ENCODE peak calls at places on chromosomes 5 and 9, in four cellular contexts. Q is mammary epithelial cell, X is psoas muscle, J is omental fat pad. M is an unnamed sample.

GRCh38 chr5:17118631-17119030 is 98.8 kb upstream of the BASP1 start:
- DNase-seq in Q (peak), X (no peak), J (no peak), M (no peak)

GRCh38 chr5:127802477-127802865 is 99.3 kb downstream of the CCDC192 start:
- DNase-seq in Q (no peak), X (no peak), J (no peak), M (no peak)

GRCh38 chr9:133608382-133608781 is 807 bp downstream of the FAM163B start:
- DNase-seq in Q (no peak), X (no peak), J (no peak), M (no peak)

GRCh38 chr5:161256957-161257356 is 289.6 kb downstream of the GABRB2 start:
- DNase-seq in Q (no peak), X (no peak), J (no peak), M (no peak)

GRCh38 chr9:88993327-88993726 is 2.1 kb downstream of the S1PR3 start:
- DNase-seq in Q (no peak), X (no peak), J (no peak), M (no peak)

GRCh38 chr5:41256400-41256799 is 43.1 kb upstream of the C6 start:
- DNase-seq in Q (peak), X (no peak), J (no peak), M (no peak)

GRCh38 chr5:149708981-149709594 is 21.0 kb upstream of the PPARGC1B start:
- DNase-seq in Q (no peak), X (no peak), J (no peak), M (no peak)

GRCh38 chr9:14214693-14215092 is 99.2 kb downstream of the NFIB start:
- DNase-seq in Q (no peak), X (no peak), J (no peak), M (no peak)

GRCh38 chr9:96875460-96876142 is 21.3 kb upstream of the ZNF782 start:
- DNase-seq in Q (peak), X (peak), J (no peak), M (peak)

GRCh38 chr5:41793156-41793770 is 77.0 kb downstream of the OXCT1 start:
- DNase-seq in Q (peak), X (no peak), J (no peak), M (no peak)

GRCh38 chr5:133581918-133582317 is 30.4 kb downstream of the FSTL4 start:
- DNase-seq in Q (peak), X (no peak), J (no peak), M (no peak)

GRCh38 chr9:87285183-87285582 is 212.5 kb upstream of the DAPK1 start:
- DNase-seq in Q (no peak), X (no peak), J (no peak), M (no peak)

GRCh38 chr5:150065346-150065745 is 21.0 kb downstream of the CSF1R start:
- DNase-seq in Q (no peak), X (peak), J (no peak), M (no peak)

GRCh38 chr9:38066907-38067610 is 2.0 kb downstream of the SHB start:
- DNase-seq in Q (peak), X (peak), J (no peak), M (no peak)

GRCh38 chr5:14807471-14807870 is 64.1 kb downstream of the ANKH start:
- DNase-seq in Q (no peak), X (no peak), J (no peak), M (no peak)

GRCh38 chr9:16143947-16144890 is 591.4 kb downstream of the CCDC171 start:
- DNase-seq in Q (peak), X (no peak), J (no peak), M (no peak)

DNA sequence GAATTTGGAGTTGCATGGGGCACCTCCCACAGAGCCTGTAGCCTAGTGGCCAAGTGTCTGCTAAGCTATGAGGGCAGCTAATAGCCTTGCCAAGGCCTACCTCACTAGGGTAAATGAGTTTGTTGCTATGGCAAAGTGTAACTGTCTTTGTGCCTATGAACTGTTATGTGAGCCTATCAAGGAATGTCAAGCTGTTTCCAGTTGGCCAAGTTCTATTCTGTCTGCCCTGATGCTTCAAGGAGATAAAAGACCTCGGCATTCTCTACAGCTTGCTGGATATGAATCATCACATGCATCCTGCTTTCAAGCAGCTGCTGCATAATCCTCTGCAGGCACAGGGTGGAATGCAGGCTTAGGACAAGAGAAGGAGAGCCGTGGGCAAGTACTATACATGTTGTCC is 69.8 kb upstream of the CCDC112 start:
- DNase-seq in Q (peak), X (peak), J (no peak), M (no peak)
- TF ChIP-seq CTCF in Q (no peak), X (peak), J (no peak), M (no peak)

GRCh38 chr5:38404236-38404635 is 145.9 kb downstream of the EGFLAM start:
- DNase-seq in Q (no peak), X (no peak), J (no peak), M (no peak)

GRCh38 chr5:38408446-38409175 is 147.8 kb downstream of the LIFR start:
- DNase-seq in Q (no peak), X (no peak), J (no peak), M (no peak)

GRCh38 chr5:38403407-38403806 is 145.0 kb downstream of the EGFLAM start:
- DNase-seq in Q (peak), X (no peak), J (no peak), M (no peak)

GRCh38 chr5:38401145-38401544 is 142.8 kb downstream of the EGFLAM start:
- DNase-seq in Q (no peak), X (no peak), J (no peak), M (no peak)

GRCh38 chr5:38404667-38405276 is 146.4 kb downstream of the EGFLAM start:
- DNase-seq in Q (peak), X (no peak), J (no peak), M (no peak)
- TF ChIP-seq CTCF in Q (peak), X (no peak), J (no peak), M (peak)

DNA sequence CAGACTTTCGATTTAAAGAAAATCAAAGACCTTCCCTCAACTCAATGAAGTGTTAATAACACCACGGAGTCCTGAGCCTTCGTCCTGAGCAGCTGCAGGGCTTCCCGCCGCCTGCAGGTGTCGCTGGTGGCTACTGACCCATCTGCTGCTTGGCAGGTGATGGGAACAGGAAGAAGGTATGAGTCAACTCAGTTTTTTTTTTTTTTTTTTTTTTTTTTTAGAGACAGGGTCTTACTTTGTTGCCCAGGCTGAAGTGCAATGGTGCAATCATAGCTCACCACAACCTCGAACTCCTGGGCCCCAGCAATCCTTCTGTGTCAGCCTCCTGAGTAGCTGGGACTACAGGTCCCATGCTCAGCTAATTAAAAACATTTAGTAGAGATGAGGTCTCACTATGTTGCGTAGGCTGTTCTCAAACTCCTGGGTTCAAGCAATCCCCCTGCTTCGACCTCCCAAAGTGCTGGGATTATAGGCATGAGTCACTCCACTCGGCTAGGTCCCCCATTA is 185.7 kb upstream of the IL12B start:
- DNase-seq in Q (peak), X (peak), J (peak), M (peak)
- TF ChIP-seq CTCF in Q (peak), X (peak), J (no peak), M (peak)

GRCh38 chr5:57828221-57828620 is 345.6 kb upstream of the ACTBL2 start:
- DNase-seq in Q (no peak), X (no peak), J (no peak), M (no peak)
- TF ChIP-seq CTCF in Q (no peak), X (no peak), J (no peak), M (no peak)

DNA sequence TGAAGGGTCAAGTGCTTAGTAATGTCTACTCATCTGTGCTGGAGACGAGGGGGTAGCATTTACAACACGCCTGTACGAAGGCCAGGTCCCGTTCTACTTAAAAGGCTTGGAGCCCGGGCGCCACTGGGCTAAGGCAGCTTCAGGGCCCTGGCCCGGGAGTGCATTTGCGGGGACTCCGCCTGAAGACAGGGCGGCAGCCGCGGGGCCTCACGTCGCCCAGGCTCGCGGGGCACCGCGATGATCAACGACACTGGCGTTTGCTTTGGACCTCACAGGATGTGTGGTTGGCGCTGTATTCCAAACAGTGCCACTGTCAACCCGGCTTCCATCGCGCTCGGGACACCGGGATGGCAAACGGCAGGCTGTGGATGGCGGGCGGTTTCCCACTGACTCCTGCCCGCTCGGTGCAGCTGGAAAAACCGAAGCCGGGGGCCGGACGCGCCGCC is 1.1 kb upstream of the TENT4A start:
- DNase-seq in Q (peak), X (peak), J (no peak), M (peak)
- TF ChIP-seq CTCF in Q (peak), X (no peak), J (no peak), M (peak)

GRCh38 chr9:91727316-91727861 is 222.6 kb downstream of the ROR2 start:
- DNase-seq in Q (peak), X (no peak), J (no peak), M (no peak)
- TF ChIP-seq CTCF in Q (peak), X (peak), J (no peak), M (peak)

DNA sequence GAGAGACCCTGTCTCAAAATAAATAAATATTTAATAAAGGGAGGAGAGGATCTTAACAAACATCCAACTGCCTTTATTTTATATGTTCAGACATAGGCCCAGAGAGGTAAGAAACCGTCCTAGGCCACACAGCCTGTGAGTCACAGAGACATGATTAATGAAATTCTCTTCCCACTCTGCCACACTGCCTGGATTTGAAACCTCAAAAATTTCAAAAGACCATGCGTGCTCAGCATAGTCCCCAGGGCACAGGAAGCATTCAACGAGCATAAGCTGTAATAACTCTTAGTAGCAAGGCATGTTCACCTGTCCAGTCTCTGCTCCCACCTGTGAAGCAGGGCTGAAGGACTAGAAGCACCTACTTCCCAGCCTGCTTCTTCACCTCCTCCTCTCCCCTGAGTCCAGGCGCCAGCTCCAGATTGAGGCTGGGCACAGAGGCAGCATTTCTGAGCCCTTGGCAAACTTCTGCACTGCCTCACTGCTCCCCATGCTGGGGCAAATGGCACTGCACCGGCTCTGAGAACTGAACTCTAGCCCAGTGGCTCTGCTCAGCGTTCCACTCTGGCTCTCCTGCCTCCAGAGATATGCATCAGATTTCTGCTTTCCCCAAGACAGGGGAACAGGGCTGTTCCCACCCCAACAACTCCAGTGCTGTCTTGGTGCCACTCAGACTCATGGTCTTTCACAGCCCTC is 1.1 kb downstream of the FAT2 start:
- DNase-seq in Q (peak), X (no peak), J (no peak), M (no peak)
- TF ChIP-seq CTCF in Q (peak), X (no peak), J (no peak), M (no peak)

GRCh38 chr5:94793113-94793815 is 174.8 kb downstream of the SLF1 start:
- DNase-seq in Q (no peak), X (no peak), J (no peak), M (no peak)

GRCh38 chr5:94788527-94788926 is 170.1 kb downstream of the SLF1 start:
- DNase-seq in Q (no peak), X (no peak), J (no peak), M (no peak)

GRCh38 chr5:94793816-94794198 is 175.3 kb downstream of the SLF1 start:
- DNase-seq in Q (peak), X (no peak), J (no peak), M (no peak)

DNA sequence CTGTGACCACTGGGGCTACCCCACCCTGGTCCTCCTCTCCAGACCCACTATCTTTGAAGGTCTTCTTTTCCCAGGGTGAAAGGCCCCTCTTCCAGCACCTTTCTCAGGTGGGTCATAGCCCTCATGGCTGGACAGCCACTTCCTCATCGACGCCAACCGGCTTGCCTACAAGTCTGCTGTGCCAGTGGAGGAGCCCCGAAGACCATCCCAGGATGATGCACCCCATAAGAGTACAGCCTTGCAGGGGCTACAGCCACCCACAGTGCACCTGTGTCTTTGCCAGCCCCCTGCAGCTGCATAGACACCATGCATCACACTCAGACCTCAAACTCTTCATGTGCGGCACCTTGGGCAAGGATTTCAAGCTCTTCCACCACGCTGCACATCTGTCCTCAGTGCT is 173.3 kb downstream of the SLF1 start:
- DNase-seq in Q (no peak), X (no peak), J (no peak), M (no peak)
- TF ChIP-seq CTCF in Q (no peak), X (no peak), J (no peak), M (no peak)

DNA sequence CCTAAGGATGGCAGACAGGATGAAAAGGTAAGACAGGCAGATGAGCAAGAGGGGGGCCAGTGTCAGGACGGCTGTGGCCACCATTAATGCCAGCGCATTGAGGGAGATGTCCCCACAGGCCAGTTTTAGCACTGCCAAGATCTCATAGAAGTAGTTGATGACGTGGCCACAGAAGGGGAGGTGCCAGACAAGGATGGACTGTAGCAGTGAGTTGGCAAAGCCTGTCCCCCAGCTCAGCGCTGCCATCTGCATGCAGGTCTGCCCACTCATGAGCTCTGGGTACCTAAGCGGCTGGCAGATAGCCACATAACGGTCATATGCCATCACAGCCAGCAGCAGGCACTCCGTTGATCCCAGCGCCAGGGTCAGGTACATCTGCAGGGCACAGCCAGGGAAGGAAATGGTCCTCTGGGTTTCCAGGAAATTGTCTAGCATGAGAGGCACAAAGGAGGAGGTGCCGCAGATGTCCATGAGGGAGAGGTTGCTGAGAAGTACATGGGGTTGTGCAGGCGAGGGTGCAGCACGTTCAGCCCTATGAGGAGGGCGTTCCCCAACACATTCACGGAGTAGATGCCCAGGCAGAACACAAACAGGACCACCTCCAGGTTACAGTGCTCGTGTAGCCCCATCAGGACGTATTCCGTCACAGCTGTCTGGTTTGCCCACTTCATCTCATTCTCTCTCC is 10.7 kb downstream of the OR13J1 start:
- DNase-seq in Q (peak), X (peak), J (no peak), M (peak)
- TF ChIP-seq CTCF in Q (no peak), X (no peak), J (no peak), M (peak)